ENCODE peak calls at places on chromosomes 12 and 14, in ten cellular contexts. O, Q, Y, L, K, D, F, W, B and M are unnamed samples.

GRCh38 chr12:96075560-96075959 is 40.2 kb upstream of the LTA4H start:
- DNase-seq in Y (no peak), W (no peak), Q (no peak), B (no peak), O (no peak), K (no peak), L (no peak), D (no peak), F (no peak), M (no peak)

GRCh38 chr12:130649101-130649571 is 67.0 kb downstream of the RIMBP2 start:
- DNase-seq in D (no peak), Y (no peak), F (no peak), B (no peak), O (no peak), K (no peak), L (no peak), W (no peak), Q (no peak), M (no peak)

GRCh38 chr14:62667515-62667914 is 377.7 kb downstream of the KCNH5 start:
- DNase-seq in F (no peak), D (no peak), K (no peak), B (no peak), L (peak), Q (no peak), W (no peak), Y (peak), O (no peak), M (no peak)

GRCh38 chr12:386651-387050 is 2.5 kb downstream of the KDM5A start:
- DNase-seq in K (no peak), Y (no peak), W (no peak), F (no peak), L (peak), B (peak), D (no peak), Q (no peak), O (no peak), M (no peak)

GRCh38 chr12:62032838-62033237 is 227.4 kb upstream of the USP15 start:
- DNase-seq in K (no peak), O (no peak), D (no peak), F (no peak), B (no peak), Q (no peak), W (no peak), Y (no peak), L (no peak), M (no peak)

GRCh38 chr12:80925237-80925636 is 12.5 kb downstream of the LIN7A start:
- DNase-seq in L (no peak), O (no peak), Y (no peak), K (no peak), Q (no peak), W (no peak), B (no peak), F (no peak), D (no peak), M (no peak)

GRCh38 chr12:120100630-120101029 is 15.9 kb downstream of the RAB35 start:
- DNase-seq in Y (no peak), F (peak), B (no peak), Q (peak), K (peak), D (no peak), W (peak), L (peak), O (no peak), M (no peak)

GRCh38 chr12:103505371-103506236 is 9.8 kb upstream of the C12orf42 start:
- DNase-seq in W (no peak), Y (no peak), L (no peak), K (no peak), B (no peak), F (no peak), D (no peak), O (no peak), Q (no peak), M (peak)

GRCh38 chr12:128191380-128191779 is 75.6 kb upstream of the TMEM132C start:
- DNase-seq in Q (no peak), O (peak), K (no peak), B (no peak), Y (no peak), D (no peak), F (no peak), L (no peak), W (no peak), M (no peak)

GRCh38 chr12:93315907-93316622 is 61.7 kb upstream of the NUDT4 start:
- DNase-seq in O (no peak), F (no peak), Q (no peak), K (no peak), L (peak), D (no peak), B (no peak), Y (no peak), W (no peak), M (no peak)

GRCh38 chr12:93314177-93314497 is 63.6 kb upstream of the NUDT4 start:
- DNase-seq in D (no peak), Q (no peak), K (no peak), O (no peak), F (no peak), B (no peak), W (no peak), Y (no peak), L (no peak), M (no peak)

GRCh38 chr12:93317227-93317626 is 60.5 kb upstream of the NUDT4 start:
- DNase-seq in D (peak), K (no peak), O (no peak), L (no peak), B (no peak), F (no peak), W (no peak), Y (no peak), Q (no peak), M (no peak)

GRCh38 chr12:93316623-93316971 is 61.1 kb upstream of the NUDT4 start:
- DNase-seq in D (no peak), Y (no peak), W (no peak), F (no peak), L (no peak), K (no peak), B (no peak), O (no peak), Q (no peak), M (no peak)

DNA sequence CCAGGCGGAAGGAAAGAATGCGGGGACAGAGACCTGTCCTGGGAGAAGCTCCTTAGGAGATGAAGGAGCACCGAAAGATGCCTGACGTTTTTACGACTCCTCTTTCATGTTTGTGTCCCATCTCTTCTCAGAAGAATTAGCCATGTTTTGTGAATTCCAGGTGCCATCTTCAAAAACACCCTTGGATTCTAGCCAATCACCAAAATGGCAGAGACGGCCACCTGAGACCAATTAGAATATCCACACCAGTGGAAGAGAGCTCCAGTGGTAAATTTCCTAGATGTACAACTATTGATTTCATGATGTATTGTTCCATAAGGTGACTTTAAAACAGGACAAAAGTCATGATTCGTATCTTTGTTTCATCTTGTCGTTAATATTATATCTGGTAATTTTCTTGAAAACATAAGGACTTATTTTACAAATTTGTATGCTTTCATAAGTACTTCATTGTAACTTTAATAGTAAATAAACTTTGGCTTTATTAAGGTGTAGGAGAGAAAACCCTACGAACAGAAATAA is 62.3 kb upstream of the NUDT4 start:
- DNase-seq in O (no peak), Q (no peak), W (no peak), D (no peak), Y (no peak), F (no peak), L (no peak), B (no peak), K (no peak), M (no peak)
- H3K4me3 ChIP-seq in O (no peak), Q (no peak), W (no peak), D (peak), Y (no peak), F (no peak), L (no peak), B (no peak), K (no peak), M (no peak)

GRCh38 chr12:107622005-107622404 is 63.6 kb upstream of the PWP1 start:
- DNase-seq in D (peak), Q (no peak), B (peak), W (peak), F (no peak), L (peak), K (no peak), Y (peak), O (peak), M (no peak)
- TF ChIP-seq CTCF in D (peak), Q (no peak), B (peak), W (peak), F (no peak), L (peak), K (peak), Y (peak), O (peak), M (peak)

DNA sequence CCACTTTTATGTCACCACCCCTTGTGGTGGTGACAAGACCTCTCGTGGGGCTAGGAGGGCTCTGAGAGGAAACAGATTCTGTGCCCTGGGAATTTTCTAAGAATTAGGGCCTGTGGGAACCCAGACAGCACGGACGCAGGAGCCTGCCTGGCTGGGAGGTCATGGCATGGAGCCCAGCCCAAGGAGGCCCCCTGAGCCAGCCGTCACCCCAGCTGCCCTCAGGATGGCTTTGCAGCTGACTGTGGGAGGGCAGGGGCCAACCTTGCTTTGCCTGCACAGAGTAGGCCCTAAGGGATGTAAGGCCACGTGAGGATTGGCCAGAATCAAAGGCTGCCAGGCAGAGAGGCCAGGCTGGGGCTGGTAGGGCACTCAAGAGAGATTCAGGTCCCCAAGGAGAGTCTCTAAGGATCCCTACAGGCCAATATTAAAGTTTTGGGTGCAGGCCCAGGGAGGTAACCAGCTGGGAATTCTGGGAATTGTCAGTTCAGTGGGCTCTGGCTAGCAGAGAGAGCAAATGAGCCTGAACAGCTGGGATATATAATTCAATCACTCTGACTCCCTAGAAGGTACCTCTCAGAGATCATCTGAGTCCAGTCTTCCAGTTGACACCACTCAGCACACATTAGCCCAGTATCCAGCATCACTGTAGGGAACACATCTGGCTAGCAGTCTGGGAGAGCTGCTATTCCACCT is 6.4 kb downstream of the LTBP2 start:
- DNase-seq in B (no peak), O (no peak), D (no peak), Y (no peak), K (no peak), Q (no peak), W (peak), F (no peak), L (no peak), M (no peak)
- H3K4me3 ChIP-seq in B (no peak), O (no peak), D (no peak), Y (no peak), K (no peak), Q (no peak), W (no peak), F (no peak), L (no peak), M (no peak)

DNA sequence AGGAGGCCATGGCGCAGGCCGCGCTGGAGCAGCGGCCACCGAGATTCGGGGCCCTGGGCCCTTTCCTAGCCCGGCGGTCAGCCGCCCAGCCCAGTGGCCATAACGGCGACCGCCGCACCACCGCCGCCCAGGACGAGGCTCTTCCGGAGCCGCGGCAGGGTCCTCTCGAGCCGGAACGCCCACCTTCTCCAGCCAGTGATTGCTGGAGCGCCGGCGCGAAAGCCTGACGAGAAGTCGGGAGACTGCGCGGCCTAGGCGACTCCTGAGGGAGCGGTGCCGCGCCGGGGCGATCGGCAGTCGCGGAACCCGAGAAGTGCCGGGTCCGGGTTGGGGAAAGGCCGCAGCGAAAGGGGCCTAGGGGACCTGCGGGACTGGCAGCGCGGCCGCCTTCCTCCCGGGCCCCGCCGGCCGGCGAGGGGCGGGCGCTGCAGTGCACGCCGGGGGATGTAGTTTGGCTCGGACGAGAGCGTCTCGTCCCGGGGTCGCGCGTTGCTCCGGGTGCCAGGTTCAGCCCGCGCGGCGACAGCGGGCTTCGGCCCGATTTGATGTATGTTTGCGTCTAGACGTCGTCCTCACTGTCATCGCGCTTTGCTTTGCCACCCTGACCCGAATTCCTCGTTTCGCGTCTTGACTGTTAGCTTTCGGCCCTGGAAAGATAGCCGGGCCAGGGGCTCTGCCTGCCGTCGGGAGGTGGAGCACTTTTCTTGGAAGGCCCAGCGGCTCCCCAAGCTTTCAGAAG is at the start of gene VTI1B:
- DNase-seq in L (peak), W (peak), D (peak), B (peak), O (peak), Q (peak), K (peak), Y (peak), F (peak), M (peak)
- TF ChIP-seq CTCF in L (peak), W (peak), D (peak), B (peak), O (peak), Q (no peak), K (no peak), Y (peak), F (no peak), M (no peak)

DNA sequence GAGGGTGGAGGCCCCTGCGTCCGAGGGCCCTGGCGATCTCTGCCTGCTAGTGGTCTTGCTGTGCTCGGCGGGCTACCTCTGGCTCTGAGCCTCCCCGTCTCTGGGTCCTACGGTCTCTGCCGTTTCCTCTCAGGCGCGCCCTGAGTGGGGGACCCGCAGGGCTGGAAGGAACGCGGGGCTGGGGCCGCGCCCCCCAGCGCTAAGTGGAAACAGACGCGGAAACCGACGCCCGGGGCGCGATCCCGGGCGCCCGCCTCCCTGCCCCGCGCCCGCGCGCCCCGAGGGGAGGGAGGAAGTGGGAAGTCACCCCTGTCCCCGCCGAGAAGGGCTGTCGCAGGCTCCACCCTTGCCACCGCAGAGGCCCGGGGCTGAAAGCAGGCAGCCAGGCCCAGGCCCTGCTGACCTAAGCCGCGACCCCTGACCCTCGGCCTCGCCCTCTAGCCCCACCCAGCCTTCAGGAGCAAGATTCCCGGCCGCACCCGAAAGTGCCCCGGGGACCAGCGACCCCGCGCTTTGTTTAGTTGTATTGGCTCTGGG is 831 bp downstream of the CRIP1 start:
- DNase-seq in F (no peak), O (no peak), L (no peak), Y (no peak), B (no peak), Q (no peak), W (no peak), K (peak), D (no peak), M (no peak)
- H3K4me3 ChIP-seq in F (peak), O (no peak), L (peak), Y (peak), B (no peak), Q (peak), W (no peak), K (peak), D (peak), M (peak)